ENCODE peak calls at places on chromosome 5, in seven cellular contexts. T is IMR-90, V is neuronal stem cell, S is H9, Z is mesendoderm, Y is H1, P is trophoblast cell. I is an unnamed sample.
A peak's percentile ranks its signal among the peaks of the same experiment; 100 is the strongest.

GRCh38 chr5:18281947-18282557 is 647.8 kb downstream of the TAF11L14 start:
- DNase-seq in T (peak; percentile 62), V (peak; percentile 9), S (no peak), Z (peak; percentile 50), Y (no peak), P (no peak), I (peak; percentile 61)

GRCh38 chr5:139241139-139241538 is 43.0 kb upstream of the SIL1 start:
- DNase-seq in T (no peak), V (no peak), S (no peak), Z (no peak), Y (no peak), P (no peak), I (no peak)

GRCh38 chr5:100668511-100668910 is 133.3 kb downstream of the FAM174A start:
- DNase-seq in T (peak; percentile 48), V (no peak), S (no peak), Z (peak; percentile 76), Y (no peak), P (no peak), I (peak; percentile 26)

GRCh38 chr5:44332360-44332971 is 56.8 kb downstream of the FGF10 start:
- DNase-seq in T (peak; percentile 52), V (peak; percentile 49), S (no peak), Z (peak; percentile 84), Y (no peak), P (peak; percentile 2), I (peak; percentile 50)

GRCh38 chr5:59099270-59099994 is 516.6 kb downstream of the RAB3C start:
- DNase-seq in T (peak; percentile 96), V (no peak), S (no peak), Z (no peak), Y (no peak), P (no peak), I (peak; percentile 90)

GRCh38 chr5:513216-514100 is 10.8 kb downstream of the SLC9A3 start:
- DNase-seq in T (no peak), V (no peak), S (no peak), Z (peak; percentile 18), Y (no peak), P (no peak), I (no peak)

GRCh38 chr5:59390074-59390659 is 503.4 kb downstream of the PDE4D start:
- DNase-seq in T (peak; percentile 20), V (peak; percentile 32), S (no peak), Z (peak; percentile 18), Y (no peak), P (no peak), I (peak; percentile 33)

GRCh38 chr5:112333236-112333850 is 85.7 kb downstream of the EPB41L4A start:
- DNase-seq in T (no peak), V (no peak), S (no peak), Z (peak; percentile 84), Y (no peak), P (no peak), I (no peak)

GRCh38 chr5:3197699-3198098 is 397.9 kb upstream of the IRX1 start:
- DNase-seq in T (no peak), V (peak; percentile 68), S (peak; percentile 61), Z (peak; percentile 80), Y (peak; percentile 68), P (no peak), I (no peak)

GRCh38 chr5:43729846-43730478 is 127.0 kb downstream of the NNT start:
- DNase-seq in T (peak; percentile 51), V (peak; percentile 4), S (no peak), Z (peak; percentile 37), Y (no peak), P (no peak), I (peak; percentile 29)

GRCh38 chr5:138458353-138458752 is 6.9 kb upstream of the EGR1 start:
- DNase-seq in T (no peak), V (no peak), S (no peak), Z (no peak), Y (no peak), P (no peak), I (no peak)

GRCh38 chr5:88787856-88788255 is 95.1 kb downstream of the MEF2C start:
- DNase-seq in T (no peak), V (no peak), S (no peak), Z (no peak), Y (no peak), P (peak; percentile 48), I (no peak)

GRCh38 chr5:155587458-155587857 is 573.9 kb downstream of the KIF4B start:
- DNase-seq in T (no peak), V (no peak), S (no peak), Z (no peak), Y (no peak), P (no peak), I (no peak)

GRCh38 chr5:146716636-146717035 is 161.9 kb downstream of the PPP2R2B start:
- DNase-seq in T (peak; percentile 21), V (no peak), S (no peak), Z (no peak), Y (no peak), P (no peak), I (peak; percentile 11)

GRCh38 chr5:77356740-77357139 is 135.4 kb downstream of the WDR41 start:
- DNase-seq in T (peak; percentile 65), V (no peak), S (no peak), Z (peak; percentile 45), Y (no peak), P (peak; percentile 66), I (peak; percentile 15)

GRCh38 chr5:77015938-77016569 is 14.2 kb upstream of the AGGF1 start:
- DNase-seq in T (peak; percentile 69), V (peak; percentile 4), S (peak; percentile 29), Z (peak; percentile 82), Y (no peak), P (peak; percentile 13), I (peak; percentile 75)

GRCh38 chr5:32225445-32225844 is 51.3 kb upstream of the GOLPH3 start:
- DNase-seq in T (peak; percentile 67), V (no peak), S (no peak), Z (no peak), Y (no peak), P (no peak), I (no peak)

GRCh38 chr5:93623153-93623552 is 40.1 kb downstream of the NR2F1 start:
- DNase-seq in T (no peak), V (no peak), S (no peak), Z (no peak), Y (no peak), P (no peak), I (no peak)

GRCh38 chr5:93622240-93622885 is 39.3 kb downstream of the NR2F1 start:
- DNase-seq in T (peak; percentile 77), V (no peak), S (no peak), Z (peak; percentile 92), Y (no peak), P (peak; percentile 70), I (peak; percentile 85)

GRCh38 chr5:93620487-93621339 is 37.7 kb downstream of the NR2F1 start:
- DNase-seq in T (peak; percentile 68), V (peak; percentile 76), S (peak; percentile 81), Z (peak; percentile 89), Y (peak; percentile 72), P (peak; percentile 93), I (peak; percentile 76)

GRCh38 chr5:93626801-93627200 is 43.8 kb downstream of the NR2F1 start:
- DNase-seq in T (no peak), V (no peak), S (no peak), Z (no peak), Y (no peak), P (peak; percentile 18), I (no peak)

GRCh38 chr5:93621340-93621872 is 38.4 kb downstream of the NR2F1 start:
- DNase-seq in T (peak; percentile 70), V (peak; percentile 78), S (peak; percentile 72), Z (peak; percentile 65), Y (peak; percentile 87), P (peak; percentile 76), I (peak; percentile 81)
- H3K4ac ChIP-seq in T (peak overlapping the region; percentile 74), V (no peak overlapping the region), S (no peak overlapping the region), Z (no peak overlapping the region), Y (no peak overlapping the region), P (no peak overlapping the region), I (no peak overlapping the region)

GRCh38 chr5:151082976-151083651 is 2.3 kb upstream of the TNIP1 start:
- DNase-seq in T (peak; percentile 36), V (no peak), S (no peak), Z (no peak), Y (no peak), P (peak; percentile 82), I (peak; percentile 50)
- H3K27ac ChIP-seq in T (no peak overlapping the region), V (no peak overlapping the region), S (no peak overlapping the region), Z (no peak overlapping the region), Y (no peak overlapping the region), P (no peak overlapping the region), I (no peak overlapping the region)

DNA sequence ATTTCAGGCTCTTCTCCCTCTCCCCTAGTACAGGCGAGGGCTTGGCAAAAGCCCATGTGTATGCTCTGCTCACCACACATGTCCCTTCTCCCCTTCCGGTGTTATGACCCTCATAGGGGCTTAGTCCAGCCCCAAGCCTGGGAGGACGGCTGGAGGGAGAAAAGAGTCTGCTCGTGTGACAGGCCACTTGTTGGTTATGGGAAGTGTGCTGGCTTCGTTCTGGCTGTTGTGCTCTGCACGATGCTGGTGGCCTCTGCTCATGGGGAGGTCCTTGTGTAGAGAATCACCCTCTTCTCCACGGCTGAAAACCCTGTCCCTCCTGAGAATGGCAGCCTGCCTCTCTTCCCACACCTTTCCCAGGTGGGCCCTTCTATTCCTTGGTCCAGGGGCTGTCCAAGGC is 11.2 kb downstream of the PTTG1 start:
- DNase-seq in T (no peak), V (no peak), S (no peak), Z (no peak), Y (no peak), P (no peak), I (no peak)
- H3K4ac ChIP-seq in T (no peak overlapping the region), V (no peak overlapping the region), S (no peak overlapping the region), Z (no peak overlapping the region), Y (no peak overlapping the region), P (no peak overlapping the region), I (no peak overlapping the region)

DNA sequence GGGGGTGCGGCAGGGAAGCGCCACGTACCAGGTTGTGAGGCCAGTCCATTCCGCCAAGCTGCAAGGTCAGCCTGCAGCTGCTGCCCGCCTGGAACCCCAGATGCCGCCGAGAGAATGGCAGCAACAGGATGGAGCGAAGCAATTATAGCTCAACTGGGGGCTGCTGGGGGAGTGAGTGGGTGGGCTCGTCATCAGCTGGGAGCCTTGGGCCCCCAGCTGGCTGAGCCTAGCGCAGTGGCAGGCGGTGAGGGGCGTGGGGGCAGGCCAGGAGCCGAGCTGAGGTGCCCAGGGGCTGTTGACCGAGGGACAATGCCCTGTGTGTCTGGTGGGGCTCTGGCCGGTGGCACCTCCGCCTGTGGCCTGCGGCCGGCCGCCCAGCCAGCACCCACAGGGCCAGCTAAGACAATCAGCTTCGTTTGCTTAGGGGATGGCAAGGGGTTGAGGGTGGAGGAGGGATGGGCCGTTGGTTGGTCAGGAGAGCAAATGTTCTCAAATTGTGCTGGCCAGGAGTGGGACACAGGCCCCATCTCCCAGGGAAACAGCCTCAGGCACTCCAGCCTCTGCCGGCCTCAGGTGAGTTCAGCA is at the start of gene IL17B:
- DNase-seq in T (no peak), V (no peak), S (no peak), Z (no peak), Y (no peak), P (no peak), I (no peak)
- H3K27ac ChIP-seq in T (no peak within 1 kb of the TSS), V (no peak within 1 kb of the TSS), S (no peak within 1 kb of the TSS), Z (no peak within 1 kb of the TSS), Y (no peak within 1 kb of the TSS), P (no peak within 1 kb of the TSS), I (no peak within 1 kb of the TSS)

GRCh38 chr5:136910625-136911024 is 545.3 kb upstream of the TRPC7 start:
- DNase-seq in T (no peak), V (no peak), S (no peak), Z (no peak), Y (no peak), P (no peak), I (no peak)
- H3K4ac ChIP-seq in T (no peak overlapping the region), V (no peak overlapping the region), S (no peak overlapping the region), Z (no peak overlapping the region), Y (no peak overlapping the region), P (no peak overlapping the region), I (no peak overlapping the region)

I was measured in mesenchymal stem cell.